ENCODE peak calls at places on chromosomes 13 and 19, in ten cellular contexts. One of them, this sample, is unnamed.

GRCh38 chr19:38263696-38264485 is 482 bp upstream of the SPINT2 start:
- DNase-seq in lung: peak; percentile 91
- DNase-seq in foreskin fibroblast: peak; percentile 54
- DNase-seq in CD8-positive, alpha-beta T cell: peak; percentile 70
- DNase-seq in breast epithelium: no peak
- DNase-seq in cardiac fibroblast: peak; percentile 70
- DNase-seq in tibial artery: no peak
- DNase-seq in heart left ventricle: peak; percentile 35
- DNase-seq in uterus: no peak
- DNase-seq in IMR-90: peak; percentile 45
- DNase-seq in this sample: peak; percentile 41

GRCh38 chr19:28744943-28745342 is 468.0 kb downstream of the UQCRFS1 start:
- DNase-seq in IMR-90: no peak
- DNase-seq in uterus: no peak
- DNase-seq in CD8-positive, alpha-beta T cell: no peak
- DNase-seq in heart left ventricle: no peak
- DNase-seq in lung: no peak
- DNase-seq in foreskin fibroblast: no peak
- DNase-seq in breast epithelium: no peak
- DNase-seq in cardiac fibroblast: no peak
- DNase-seq in tibial artery: no peak
- DNase-seq in this sample: no peak

GRCh38 chr13:32390484-32390883 is 37.4 kb downstream of the N4BP2L1 start:
- DNase-seq in lung: no peak
- DNase-seq in heart left ventricle: no peak
- DNase-seq in CD8-positive, alpha-beta T cell: no peak
- DNase-seq in IMR-90: no peak
- DNase-seq in foreskin fibroblast: no peak
- DNase-seq in cardiac fibroblast: no peak
- DNase-seq in uterus: no peak
- DNase-seq in tibial artery: no peak
- DNase-seq in breast epithelium: no peak
- DNase-seq in this sample: no peak

GRCh38 chr19:33473644-33474305 is 47.8 kb downstream of the PEPD start:
- DNase-seq in uterus: no peak
- DNase-seq in heart left ventricle: peak; percentile 6
- DNase-seq in breast epithelium: no peak
- DNase-seq in foreskin fibroblast: peak; percentile 51
- DNase-seq in cardiac fibroblast: peak; percentile 17
- DNase-seq in IMR-90: peak; percentile 55
- DNase-seq in CD8-positive, alpha-beta T cell: no peak
- DNase-seq in tibial artery: peak; percentile 41
- DNase-seq in lung: no peak
- DNase-seq in this sample: peak; percentile 75

GRCh38 chr13:80173224-80173623 is 167.7 kb downstream of the SPRY2 start:
- DNase-seq in CD8-positive, alpha-beta T cell: no peak
- DNase-seq in breast epithelium: no peak
- DNase-seq in tibial artery: no peak
- DNase-seq in lung: no peak
- DNase-seq in heart left ventricle: peak; percentile 33
- DNase-seq in uterus: no peak
- DNase-seq in foreskin fibroblast: no peak
- DNase-seq in IMR-90: no peak
- DNase-seq in cardiac fibroblast: no peak
- DNase-seq in this sample: no peak

GRCh38 chr13:91459485-91459884 is 61.1 kb downstream of the GPC5 start:
- DNase-seq in heart left ventricle: no peak
- DNase-seq in tibial artery: no peak
- DNase-seq in breast epithelium: no peak
- DNase-seq in uterus: no peak
- DNase-seq in lung: no peak
- DNase-seq in cardiac fibroblast: no peak
- DNase-seq in foreskin fibroblast: no peak
- DNase-seq in IMR-90: no peak
- DNase-seq in CD8-positive, alpha-beta T cell: no peak
- DNase-seq in this sample: no peak

GRCh38 chr19:46390866-46391265 is 22.5 kb downstream of the CCDC8 start:
- DNase-seq in foreskin fibroblast: peak; percentile 30
- DNase-seq in uterus: no peak
- DNase-seq in IMR-90: no peak
- DNase-seq in lung: no peak
- DNase-seq in cardiac fibroblast: no peak
- DNase-seq in breast epithelium: no peak
- DNase-seq in heart left ventricle: no peak
- DNase-seq in CD8-positive, alpha-beta T cell: no peak
- DNase-seq in tibial artery: peak; percentile 67
- DNase-seq in this sample: no peak

GRCh38 chr19:2318923-2319322 is 9.5 kb downstream of the LSM7 start:
- DNase-seq in foreskin fibroblast: no peak
- DNase-seq in cardiac fibroblast: no peak
- DNase-seq in breast epithelium: no peak
- DNase-seq in uterus: no peak
- DNase-seq in lung: no peak
- DNase-seq in heart left ventricle: no peak
- DNase-seq in IMR-90: no peak
- DNase-seq in CD8-positive, alpha-beta T cell: no peak
- DNase-seq in tibial artery: no peak
- DNase-seq in this sample: no peak

GRCh38 chr13:97727991-97728390 is 225.5 kb upstream of the IPO5 start:
- DNase-seq in CD8-positive, alpha-beta T cell: no peak
- DNase-seq in foreskin fibroblast: no peak
- DNase-seq in tibial artery: no peak
- DNase-seq in IMR-90: no peak
- DNase-seq in breast epithelium: no peak
- DNase-seq in cardiac fibroblast: no peak
- DNase-seq in uterus: no peak
- DNase-seq in heart left ventricle: no peak
- DNase-seq in lung: no peak
- DNase-seq in this sample: no peak

GRCh38 chr13:23763328-23763727 is 125.9 kb downstream of the MIPEP start:
- DNase-seq in breast epithelium: no peak
- DNase-seq in heart left ventricle: no peak
- DNase-seq in lung: no peak
- DNase-seq in cardiac fibroblast: no peak
- DNase-seq in CD8-positive, alpha-beta T cell: no peak
- DNase-seq in tibial artery: no peak
- DNase-seq in foreskin fibroblast: no peak
- DNase-seq in uterus: no peak
- DNase-seq in IMR-90: no peak
- DNase-seq in this sample: no peak

GRCh38 chr19:39432677-39433025 is 3.1 kb downstream of the RPS16 start:
- DNase-seq in cardiac fibroblast: no peak
- DNase-seq in CD8-positive, alpha-beta T cell: no peak
- DNase-seq in foreskin fibroblast: no peak
- DNase-seq in IMR-90: no peak
- DNase-seq in uterus: no peak
- DNase-seq in lung: no peak
- DNase-seq in tibial artery: no peak
- DNase-seq in breast epithelium: no peak
- DNase-seq in heart left ventricle: no peak
- DNase-seq in this sample: no peak
- TF ChIP-seq CTCF in cardiac fibroblast: no peak
- TF ChIP-seq CTCF in CD8-positive, alpha-beta T cell: no peak
- TF ChIP-seq CTCF in foreskin fibroblast: no peak
- TF ChIP-seq CTCF in IMR-90: no peak
- TF ChIP-seq CTCF in uterus: no peak
- TF ChIP-seq CTCF in lung: no peak
- TF ChIP-seq CTCF in tibial artery: no peak
- TF ChIP-seq CTCF in breast epithelium: no peak
- TF ChIP-seq CTCF in heart left ventricle: no peak
- TF ChIP-seq CTCF in this sample: no peak

DNA sequence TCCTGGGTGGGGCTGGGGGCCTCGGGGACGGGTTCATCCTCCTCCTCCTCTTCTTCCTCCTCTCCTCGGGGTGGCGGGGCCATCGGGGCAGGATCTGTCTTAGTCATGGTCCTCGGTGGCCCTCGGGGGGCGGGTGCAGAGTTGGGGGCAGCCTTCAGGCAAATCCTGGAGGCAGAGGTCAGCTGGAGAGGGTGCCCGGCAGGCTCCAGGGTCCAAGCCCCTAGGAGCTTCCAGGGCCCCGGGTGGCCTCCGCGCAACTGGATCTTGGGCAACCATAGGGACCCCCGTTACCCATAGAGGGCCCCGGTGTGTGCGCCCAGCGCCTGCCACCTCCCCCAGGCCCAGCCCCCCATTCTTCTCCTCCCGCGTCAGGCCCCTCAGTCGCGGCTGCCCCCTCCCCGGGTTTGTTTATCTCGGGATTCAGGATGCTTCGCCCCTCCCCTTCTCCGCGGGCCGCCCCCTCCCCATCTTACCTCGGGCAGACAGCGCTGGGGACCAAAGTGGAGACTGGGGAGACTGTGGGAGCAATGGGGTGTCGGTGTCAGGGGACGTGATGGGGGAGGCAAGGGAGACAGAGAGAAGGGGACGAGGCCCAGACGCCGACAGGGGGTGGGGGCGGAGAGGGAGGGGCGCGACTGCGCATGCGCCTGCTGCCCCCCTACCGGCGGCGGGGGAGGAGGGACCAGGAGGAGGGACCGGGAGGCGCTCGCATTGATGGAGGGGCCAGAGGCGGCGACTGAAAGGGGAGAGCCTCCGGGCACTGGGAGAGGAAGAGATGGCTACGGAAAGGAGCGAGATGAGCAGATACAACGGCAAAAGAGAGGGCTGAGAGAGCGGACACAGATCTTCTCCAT is at the start of gene CLIP3:
- DNase-seq in lung: no peak
- DNase-seq in breast epithelium: no peak
- DNase-seq in heart left ventricle: peak; percentile 72
- DNase-seq in tibial artery: peak; percentile 86
- DNase-seq in foreskin fibroblast: peak; percentile 88
- DNase-seq in uterus: peak; percentile 81
- DNase-seq in CD8-positive, alpha-beta T cell: peak; percentile 31
- DNase-seq in cardiac fibroblast: peak; percentile 81
- DNase-seq in IMR-90: peak; percentile 62
- DNase-seq in this sample: peak; percentile 63
- H3K4me3 ChIP-seq in lung: peak within 1 kb of the TSS; percentile 47
- H3K4me3 ChIP-seq in breast epithelium: peak within 1 kb of the TSS; percentile 66
- H3K4me3 ChIP-seq in heart left ventricle: peak within 1 kb of the TSS; percentile 39
- H3K4me3 ChIP-seq in tibial artery: peak within 1 kb of the TSS; percentile 84
- H3K4me3 ChIP-seq in foreskin fibroblast: peak within 1 kb of the TSS; percentile 97
- H3K4me3 ChIP-seq in uterus: peak within 1 kb of the TSS; percentile 68
- H3K4me3 ChIP-seq in CD8-positive, alpha-beta T cell: no peak within 1 kb of the TSS
- H3K4me3 ChIP-seq in cardiac fibroblast: peak within 1 kb of the TSS; percentile 81
- H3K4me3 ChIP-seq in IMR-90: peak within 1 kb of the TSS; percentile 99
- H3K4me3 ChIP-seq in this sample: peak within 1 kb of the TSS; percentile 81

GRCh38 chr13:60384911-60385310 is 12.1 kb upstream of the TDRD3 start:
- DNase-seq in uterus: no peak
- DNase-seq in IMR-90: no peak
- DNase-seq in cardiac fibroblast: peak; percentile 3
- DNase-seq in foreskin fibroblast: no peak
- DNase-seq in CD8-positive, alpha-beta T cell: no peak
- DNase-seq in tibial artery: no peak
- DNase-seq in lung: no peak
- DNase-seq in breast epithelium: no peak
- DNase-seq in heart left ventricle: no peak
- DNase-seq in this sample: no peak

GRCh38 chr13:60379837-60380236 is 17.2 kb upstream of the TDRD3 start:
- DNase-seq in foreskin fibroblast: no peak
- DNase-seq in lung: no peak
- DNase-seq in cardiac fibroblast: no peak
- DNase-seq in CD8-positive, alpha-beta T cell: no peak
- DNase-seq in IMR-90: no peak
- DNase-seq in heart left ventricle: no peak
- DNase-seq in tibial artery: no peak
- DNase-seq in breast epithelium: no peak
- DNase-seq in uterus: no peak
- DNase-seq in this sample: no peak
- TF ChIP-seq CTCF in foreskin fibroblast: peak; percentile 12
- TF ChIP-seq CTCF in lung: no peak
- TF ChIP-seq CTCF in cardiac fibroblast: no peak
- TF ChIP-seq CTCF in CD8-positive, alpha-beta T cell: no peak
- TF ChIP-seq CTCF in IMR-90: no peak
- TF ChIP-seq CTCF in heart left ventricle: no peak
- TF ChIP-seq CTCF in tibial artery: no peak
- TF ChIP-seq CTCF in breast epithelium: no peak
- TF ChIP-seq CTCF in uterus: no peak
- TF ChIP-seq CTCF in this sample: no peak

DNA sequence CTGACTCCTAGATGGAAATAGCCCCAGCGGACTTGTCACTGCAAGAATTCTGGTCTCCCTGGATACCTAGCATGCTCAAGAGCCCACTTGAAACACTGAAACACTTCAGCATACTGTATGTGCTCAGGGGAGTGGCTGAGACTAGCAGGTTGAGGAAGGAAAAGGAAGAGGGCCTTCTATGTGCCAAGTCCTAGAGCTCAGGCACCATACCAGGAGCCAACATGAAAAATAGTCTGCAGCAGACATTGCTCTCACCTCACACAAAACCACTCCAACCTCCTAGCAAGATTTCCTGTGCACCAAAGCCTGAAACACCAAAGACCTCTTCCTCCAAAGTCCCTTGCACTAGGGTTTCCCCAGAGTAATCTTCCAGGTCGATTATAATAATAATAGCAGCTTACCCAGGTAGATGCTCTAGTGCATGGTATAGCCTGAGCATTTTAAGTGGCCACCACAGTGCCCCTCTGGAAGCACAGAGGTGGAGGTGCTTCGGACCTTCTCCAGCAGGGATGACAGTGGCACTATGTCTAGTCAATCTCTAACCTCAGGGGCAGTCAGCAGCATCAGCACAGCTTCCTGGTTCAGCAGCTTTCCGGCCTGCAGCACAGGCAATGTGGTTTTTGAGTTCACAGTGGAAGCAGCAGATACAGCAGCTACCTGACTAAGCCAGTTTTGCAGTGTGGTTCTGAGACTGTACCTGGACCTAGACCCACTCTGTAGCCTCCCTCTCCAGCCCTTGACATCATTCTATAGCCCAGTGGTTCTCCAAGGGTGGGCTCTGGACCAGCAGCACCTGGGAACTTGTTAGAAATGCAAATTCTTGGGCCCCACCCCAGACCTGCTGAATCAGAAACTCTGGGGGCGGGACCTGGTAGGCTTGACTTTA is 45.6 kb upstream of the UBE2L5 start:
- DNase-seq in uterus: no peak
- DNase-seq in lung: peak; percentile 74
- DNase-seq in foreskin fibroblast: no peak
- DNase-seq in tibial artery: peak; percentile 32
- DNase-seq in IMR-90: no peak
- DNase-seq in breast epithelium: no peak
- DNase-seq in cardiac fibroblast: no peak
- DNase-seq in CD8-positive, alpha-beta T cell: peak; percentile 61
- DNase-seq in heart left ventricle: no peak
- DNase-seq in this sample: no peak
- H3K4me3 ChIP-seq in uterus: no peak overlapping the region
- H3K4me3 ChIP-seq in lung: no peak overlapping the region
- H3K4me3 ChIP-seq in foreskin fibroblast: no peak overlapping the region
- H3K4me3 ChIP-seq in tibial artery: no peak overlapping the region
- H3K4me3 ChIP-seq in IMR-90: no peak overlapping the region
- H3K4me3 ChIP-seq in breast epithelium: no peak overlapping the region
- H3K4me3 ChIP-seq in cardiac fibroblast: no peak overlapping the region
- H3K4me3 ChIP-seq in CD8-positive, alpha-beta T cell: peak overlapping the region; percentile 23
- H3K4me3 ChIP-seq in heart left ventricle: no peak overlapping the region
- H3K4me3 ChIP-seq in this sample: no peak overlapping the region